ENCODE peak calls at places on chromosome 14, in four cellular contexts. One of them, this sample, is unnamed.

GRCh38 chr14:90293766-90294471 is 37.6 kb downstream of the PSMC1 start:
- DNase-seq in K562: no peak
- DNase-seq in GM12878: no peak
- DNase-seq in SK-N-SH: no peak
- DNase-seq in this sample: peak; percentile 64

GRCh38 chr14:21199611-21200570 is 44.0 kb upstream of the OR5AU1 start:
- DNase-seq in SK-N-SH: no peak
- DNase-seq in GM12878: no peak
- DNase-seq in K562: no peak
- DNase-seq in this sample: peak; percentile 80

GRCh38 chr14:82354126-82354525 is 820.5 kb upstream of the SEL1L start:
- DNase-seq in K562: no peak
- DNase-seq in SK-N-SH: no peak
- DNase-seq in GM12878: no peak
- DNase-seq in this sample: no peak

GRCh38 chr14:88871429-88871828 is 47.0 kb downstream of the TTC8 start:
- DNase-seq in SK-N-SH: no peak
- DNase-seq in GM12878: no peak
- DNase-seq in K562: no peak
- DNase-seq in this sample: no peak

GRCh38 chr14:100861188-100861936 is 35.4 kb downstream of the MEG3 start:
- DNase-seq in SK-N-SH: no peak
- DNase-seq in K562: no peak
- DNase-seq in GM12878: no peak
- DNase-seq in this sample: no peak

GRCh38 chr14:90693413-90693812 is 122.8 kb downstream of the TTC7B start:
- DNase-seq in GM12878: no peak
- DNase-seq in K562: no peak
- DNase-seq in SK-N-SH: no peak
- DNase-seq in this sample: no peak

GRCh38 chr14:103087343-103087835 is 3.4 kb downstream of the LBHD2 start:
- DNase-seq in SK-N-SH: peak; percentile 62
- DNase-seq in GM12878: no peak
- DNase-seq in K562: no peak
- DNase-seq in this sample: no peak

GRCh38 chr14:74964787-74965769 is 9.7 kb upstream of the PGF start:
- DNase-seq in GM12878: no peak
- DNase-seq in SK-N-SH: no peak
- DNase-seq in K562: no peak
- DNase-seq in this sample: peak; percentile 40

GRCh38 chr14:56390859-56391258 is 188.7 kb upstream of the TMEM260 start:
- DNase-seq in K562: no peak
- DNase-seq in GM12878: no peak
- DNase-seq in SK-N-SH: no peak
- DNase-seq in this sample: no peak

GRCh38 chr14:63510538-63510937 is 32.6 kb downstream of the PPP2R5E start:
- DNase-seq in K562: no peak
- DNase-seq in SK-N-SH: no peak
- DNase-seq in GM12878: peak; percentile 66
- DNase-seq in this sample: peak; percentile 73

GRCh38 chr14:80576401-80576800 is 365.1 kb upstream of the DIO2 start:
- DNase-seq in SK-N-SH: no peak
- DNase-seq in GM12878: no peak
- DNase-seq in K562: no peak
- DNase-seq in this sample: no peak

GRCh38 chr14:63443361-63443760 is 99.8 kb downstream of the PPP2R5E start:
- DNase-seq in K562: no peak
- DNase-seq in SK-N-SH: no peak
- DNase-seq in GM12878: no peak
- DNase-seq in this sample: no peak

GRCh38 chr14:94676495-94677238 is 64.5 kb downstream of the SERPINA3 start:
- DNase-seq in GM12878: no peak
- DNase-seq in SK-N-SH: no peak
- DNase-seq in K562: no peak
- DNase-seq in this sample: no peak

GRCh38 chr14:88516742-88517418 is 37.9 kb downstream of the PTPN21 start:
- DNase-seq in SK-N-SH: no peak
- DNase-seq in GM12878: no peak
- DNase-seq in K562: no peak
- DNase-seq in this sample: no peak

GRCh38 chr14:77139540-77140342 is 1.9 kb downstream of the ZDHHC22 start:
- DNase-seq in GM12878: no peak
- DNase-seq in K562: peak; percentile 69
- DNase-seq in SK-N-SH: peak; percentile 90
- DNase-seq in this sample: no peak
- TF ChIP-seq CTCF in GM12878: peak; percentile 44
- TF ChIP-seq CTCF in K562: peak; percentile 50
- TF ChIP-seq CTCF in SK-N-SH: peak; percentile 63
- TF ChIP-seq CTCF in this sample: peak; percentile 40

DNA sequence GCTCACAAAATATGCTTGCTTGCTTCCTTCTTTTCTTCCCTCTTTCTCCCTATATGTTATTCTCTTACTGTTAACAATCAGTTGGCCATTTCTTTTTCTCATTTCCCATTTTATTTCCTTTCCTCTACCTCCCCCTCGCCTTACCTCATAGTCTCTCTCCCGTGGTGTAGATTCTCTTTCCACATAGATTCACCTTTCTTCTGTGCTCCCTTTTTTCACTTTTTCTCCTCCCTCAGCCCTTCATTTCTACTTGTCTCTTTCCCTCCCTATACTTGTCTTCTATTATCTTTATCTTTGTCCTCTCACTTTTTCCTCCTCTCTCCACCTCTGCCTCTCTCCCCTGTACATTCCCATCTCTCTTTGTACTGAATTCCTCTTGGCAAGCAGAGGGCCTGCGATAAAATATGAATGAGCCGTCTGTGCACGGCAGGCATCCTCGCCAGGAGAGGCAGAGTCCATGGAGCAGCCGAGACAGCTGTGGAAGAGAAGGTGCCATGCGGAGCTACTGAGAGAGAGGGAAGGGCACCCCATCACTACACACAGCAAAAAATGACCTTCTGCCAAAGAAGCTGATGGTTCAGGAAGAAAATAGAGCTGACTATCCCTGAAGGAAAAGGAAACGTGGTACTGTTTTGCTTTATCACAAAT is 12.1 kb downstream of the C14orf93 start:
- DNase-seq in GM12878: no peak
- DNase-seq in SK-N-SH: peak; percentile 9
- DNase-seq in K562: no peak
- DNase-seq in this sample: no peak
- H3K9ac ChIP-seq in GM12878: no peak overlapping the region
- H3K9ac ChIP-seq in SK-N-SH: no peak overlapping the region
- H3K9ac ChIP-seq in K562: no peak overlapping the region
- H3K9ac ChIP-seq in this sample: no peak overlapping the region

GRCh38 chr14:98728024-98728423 is 544.0 kb downstream of the BCL11B start:
- DNase-seq in SK-N-SH: no peak
- DNase-seq in GM12878: no peak
- DNase-seq in K562: no peak
- DNase-seq in this sample: no peak
- TF ChIP-seq RCOR1 in SK-N-SH: no peak
- TF ChIP-seq RCOR1 in GM12878: no peak
- TF ChIP-seq RCOR1 in K562: no peak
- TF ChIP-seq RCOR1 in this sample: no peak

GRCh38 chr14:51173863-51174262 is 66.2 kb upstream of the TMX1 start:
- DNase-seq in GM12878: no peak
- DNase-seq in K562: no peak
- DNase-seq in SK-N-SH: no peak
- DNase-seq in this sample: no peak
- TF ChIP-seq CTCF in GM12878: no peak
- TF ChIP-seq CTCF in K562: no peak
- TF ChIP-seq CTCF in SK-N-SH: no peak
- TF ChIP-seq CTCF in this sample: no peak

GRCh38 chr14:104750658-104751057 is 2.3 kb upstream of the SIVA1 start:
- DNase-seq in GM12878: no peak
- DNase-seq in SK-N-SH: no peak
- DNase-seq in K562: no peak
- DNase-seq in this sample: no peak

GRCh38 chr14:104747876-104748275 is 5.1 kb upstream of the SIVA1 start:
- DNase-seq in SK-N-SH: no peak
- DNase-seq in GM12878: no peak
- DNase-seq in K562: no peak
- DNase-seq in this sample: no peak

GRCh38 chr14:104751539-104752337 is 1.2 kb upstream of the SIVA1 start:
- DNase-seq in SK-N-SH: peak; percentile 55
- DNase-seq in K562: peak; percentile 54
- DNase-seq in GM12878: no peak
- DNase-seq in this sample: no peak

GRCh38 chr14:104749111-104749649 is 3.8 kb upstream of the SIVA1 start:
- DNase-seq in K562: no peak
- DNase-seq in SK-N-SH: no peak
- DNase-seq in GM12878: no peak
- DNase-seq in this sample: peak; percentile 58

GRCh38 chr14:104749958-104750529 is 2.9 kb upstream of the SIVA1 start:
- DNase-seq in SK-N-SH: no peak
- DNase-seq in GM12878: no peak
- DNase-seq in K562: no peak
- DNase-seq in this sample: peak; percentile 48
- H3K9ac ChIP-seq in SK-N-SH: no peak overlapping the region
- H3K9ac ChIP-seq in GM12878: no peak overlapping the region
- H3K9ac ChIP-seq in K562: no peak overlapping the region
- H3K9ac ChIP-seq in this sample: no peak overlapping the region

DNA sequence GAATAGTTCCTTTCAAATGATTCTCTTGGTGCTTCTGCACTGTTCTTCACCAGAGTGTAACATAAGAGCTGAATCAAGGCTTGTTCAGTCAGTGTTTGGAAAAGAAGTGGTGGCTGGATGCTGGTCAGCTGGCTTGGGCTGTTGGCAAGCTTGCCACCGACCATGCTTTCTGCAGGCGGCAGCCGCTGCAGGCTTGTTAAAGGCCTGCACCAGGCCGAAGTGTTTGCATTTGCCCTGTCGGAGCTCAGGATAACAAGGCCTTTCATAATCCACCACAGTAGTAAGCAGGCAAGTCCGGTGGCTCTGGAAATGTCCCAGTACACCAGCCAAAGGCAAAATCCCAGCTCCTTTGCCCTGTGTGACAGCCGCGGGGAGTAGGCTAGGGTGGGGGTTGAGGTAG is 26.9 kb downstream of the DAAM1 start:
- DNase-seq in GM12878: no peak
- DNase-seq in SK-N-SH: no peak
- DNase-seq in K562: no peak
- DNase-seq in this sample: peak; percentile 77
- TF ChIP-seq RCOR1 in GM12878: no peak
- TF ChIP-seq RCOR1 in SK-N-SH: no peak
- TF ChIP-seq RCOR1 in K562: no peak
- TF ChIP-seq RCOR1 in this sample: no peak

GRCh38 chr14:24213866-24214652 is 771 bp upstream of the CHMP4A start:
- DNase-seq in K562: no peak
- DNase-seq in GM12878: no peak
- DNase-seq in SK-N-SH: no peak
- DNase-seq in this sample: no peak
- TF ChIP-seq CTCF in K562: no peak
- TF ChIP-seq CTCF in GM12878: no peak
- TF ChIP-seq CTCF in SK-N-SH: no peak
- TF ChIP-seq CTCF in this sample: no peak

GRCh38 chr14:77153802-77154201 is 12.2 kb upstream of the ZDHHC22 start:
- DNase-seq in GM12878: no peak
- DNase-seq in SK-N-SH: no peak
- DNase-seq in K562: no peak
- DNase-seq in this sample: no peak

GRCh38 chr14:77154421-77154820 is 12.8 kb upstream of the ZDHHC22 start:
- DNase-seq in GM12878: no peak
- DNase-seq in K562: no peak
- DNase-seq in SK-N-SH: no peak
- DNase-seq in this sample: no peak

GRCh38 chr14:77157716-77158115 is 16.1 kb upstream of the ZDHHC22 start:
- DNase-seq in SK-N-SH: no peak
- DNase-seq in GM12878: no peak
- DNase-seq in K562: no peak
- DNase-seq in this sample: no peak

GRCh38 chr14:77151918-77152588 is 10.5 kb upstream of the ZDHHC22 start:
- DNase-seq in SK-N-SH: peak; percentile 61
- DNase-seq in GM12878: no peak
- DNase-seq in K562: peak; percentile 19
- DNase-seq in this sample: peak; percentile 28

GRCh38 chr14:77155083-77155482 is 13.5 kb upstream of the ZDHHC22 start:
- DNase-seq in GM12878: no peak
- DNase-seq in SK-N-SH: no peak
- DNase-seq in K562: no peak
- DNase-seq in this sample: no peak
- H3K9ac ChIP-seq in GM12878: no peak overlapping the region
- H3K9ac ChIP-seq in SK-N-SH: no peak overlapping the region
- H3K9ac ChIP-seq in K562: no peak overlapping the region
- H3K9ac ChIP-seq in this sample: no peak overlapping the region

GRCh38 chr14:41476526-41476925 is 130.2 kb upstream of the LRFN5 start:
- DNase-seq in GM12878: no peak
- DNase-seq in SK-N-SH: no peak
- DNase-seq in K562: no peak
- DNase-seq in this sample: no peak
- TF ChIP-seq RCOR1 in GM12878: no peak
- TF ChIP-seq RCOR1 in SK-N-SH: no peak
- TF ChIP-seq RCOR1 in K562: no peak
- TF ChIP-seq RCOR1 in this sample: no peak

GRCh38 chr14:77376771-77377501 is at the start of the genes SAMD15 and TMED8:
- DNase-seq in K562: peak; percentile 73
- DNase-seq in GM12878: peak; percentile 53
- DNase-seq in SK-N-SH: peak; percentile 95
- DNase-seq in this sample: peak; percentile 80
- TF ChIP-seq CTCF in K562: peak; percentile 16
- TF ChIP-seq CTCF in GM12878: no peak
- TF ChIP-seq CTCF in SK-N-SH: peak; percentile 43
- TF ChIP-seq CTCF in this sample: peak; percentile 24